ENCODE peak calls at places on chromosomes 1 and 21, in nine cellular contexts. V is RWPE2; B is HT1080; J is AG09319; M is stimulated activated CD4-positive, alpha-beta T cell treated with anti-CD3 and anti-CD28 coated beads, Interleukin-1b, Interleukin-23, amount 100 ng/mL, for 24 hours; N is smooth muscle cell of the brain vasculature; I is H4; Y is kidney glomerular epithelial cell; C is astrocyte of the spinal cord. A is an unnamed sample.

GRCh38 chr1:114701931-114702330 is 6.6 kb upstream of the AMPD1 start:
- DNase-seq in V (no peak), B (no peak), J (no peak), M (no peak), N (no peak), I (no peak), Y (no peak), C (no peak), A (no peak)

GRCh38 chr1:240399381-240399780 is 212.6 kb downstream of the GREM2 start:
- DNase-seq in V (no peak), B (peak; percentile 87), J (no peak), M (no peak), N (peak; percentile 31), I (peak; percentile 51), Y (peak; percentile 48), C (peak; percentile 94), A (no peak)

GRCh38 chr1:45326627-45327591 is at the start of gene HPDL:
- DNase-seq in V (no peak), B (no peak), J (no peak), M (peak; percentile 53), N (no peak), I (no peak), Y (peak; percentile 9), C (peak; percentile 42), A (no peak)

GRCh38 chr1:41679531-41679930 is 195.0 kb upstream of the EDN2 start:
- DNase-seq in V (no peak), B (no peak), J (no peak), M (no peak), N (no peak), I (no peak), Y (no peak), C (no peak), A (no peak)

GRCh38 chr21:32463889-32464300 is 51.4 kb downstream of the EVA1C start:
- DNase-seq in V (no peak), B (peak; percentile 89), J (no peak), M (no peak), N (peak; percentile 70), I (peak; percentile 93), Y (peak; percentile 68), C (peak; percentile 97), A (no peak)

GRCh38 chr1:30085814-30086770 is 637.3 kb downstream of the MATN1 start:
- DNase-seq in V (no peak), B (no peak), J (no peak), M (peak; percentile 7), N (no peak), I (no peak), Y (no peak), C (peak; percentile 74), A (peak; percentile 15)

GRCh38 chr1:172041689-172042088 is 200.4 kb downstream of the DNM3 start:
- DNase-seq in V (no peak), B (no peak), J (peak; percentile 8), M (no peak), N (no peak), I (peak; percentile 30), Y (peak; percentile 11), C (peak; percentile 58), A (no peak)

GRCh38 chr1:8727809-8728213 is 89.6 kb downstream of the RERE start:
- DNase-seq in V (no peak), B (no peak), J (no peak), M (no peak), N (no peak), I (no peak), Y (no peak), C (peak; percentile 33), A (no peak)

GRCh38 chr1:151820940-151821339 is 10.7 kb downstream of the RORC start:
- DNase-seq in V (no peak), B (no peak), J (no peak), M (no peak), N (no peak), I (no peak), Y (no peak), C (no peak), A (no peak)